ENCODE peak calls at places on chromosomes 11 and 22, in ten cellular contexts. W is endothelial cell; C is glutamatergic neuron; F is A549; J is uterus; H is fibroblast of mammary gland; D is CD8-positive, alpha-beta T cell; P is H9; T is foreskin fibroblast; R is psoas muscle. B is an unnamed sample.

GRCh38 chr11:115699733-115700132 is 195.5 kb upstream of the CADM1 start:
- DNase-seq in W (no peak), C (no peak), F (no peak), J (no peak), H (no peak), D (no peak), P (no peak), T (no peak), R (no peak), B (no peak)

GRCh38 chr11:67177399-67178281 is 58.6 kb downstream of the KDM2A start:
- DNase-seq in W (no peak), C (no peak), F (no peak), J (no peak), H (no peak), D (no peak), P (no peak), T (no peak), R (no peak), B (no peak)

GRCh38 chr11:58003036-58003435 is 20.6 kb upstream of the OR9Q1 start:
- DNase-seq in W (no peak), C (no peak), F (no peak), J (no peak), H (no peak), D (no peak), P (no peak), T (no peak), R (no peak), B (no peak)

GRCh38 chr11:18754308-18754707 is 28.3 kb upstream of the IGSF22 start:
- DNase-seq in W (no peak), C (no peak), F (peak), J (no peak), H (no peak), D (no peak), P (no peak), T (no peak), R (no peak), B (no peak)

GRCh38 chr22:24876700-24877099 is 69.8 kb downstream of the LHFPL7 start:
- DNase-seq in W (no peak), C (no peak), F (no peak), J (no peak), H (no peak), D (no peak), P (no peak), T (no peak), R (no peak), B (no peak)

GRCh38 chr11:3006505-3007260 is 14.6 kb upstream of the NAP1L4 start:
- DNase-seq in W (no peak), C (no peak), F (no peak), J (no peak), H (no peak), D (peak), P (no peak), T (no peak), R (no peak), B (no peak)

GRCh38 chr11:133966924-133967598 is 10.3 kb upstream of the IGSF9B start:
- DNase-seq in W (peak), C (peak), F (peak), J (peak), H (no peak), D (peak), P (peak), T (no peak), R (peak), B (peak)

GRCh38 chr11:121240650-121241299 is 51.8 kb upstream of the SC5D start:
- DNase-seq in W (no peak), C (no peak), F (no peak), J (no peak), H (no peak), D (no peak), P (no peak), T (no peak), R (no peak), B (no peak)

GRCh38 chr11:1209371-1210057 is 13.4 kb upstream of the MUC5B start:
- DNase-seq in W (no peak), C (peak), F (no peak), J (no peak), H (no peak), D (peak), P (peak), T (no peak), R (peak), B (no peak)

GRCh38 chr22:26975381-26975780 is 318.0 kb downstream of the MIAT start:
- DNase-seq in W (no peak), C (no peak), F (no peak), J (no peak), H (no peak), D (no peak), P (no peak), T (no peak), R (no peak), B (no peak)

GRCh38 chr11:99020324-99021225 is at the start of gene CNTN5:
- DNase-seq in W (peak), C (peak), F (peak), J (peak), H (peak), D (no peak), P (peak), T (no peak), R (peak), B (no peak)

GRCh38 chr11:106786251-106786650 is 232.0 kb downstream of the GUCY1A2 start:
- DNase-seq in W (no peak), C (no peak), F (no peak), J (no peak), H (peak), D (no peak), P (no peak), T (no peak), R (no peak), B (no peak)

GRCh38 chr22:35367331-35367886 is 13.5 kb upstream of the HMOX1 start:
- DNase-seq in W (no peak), C (no peak), F (no peak), J (no peak), H (no peak), D (no peak), P (no peak), T (no peak), R (no peak), B (no peak)

DNA sequence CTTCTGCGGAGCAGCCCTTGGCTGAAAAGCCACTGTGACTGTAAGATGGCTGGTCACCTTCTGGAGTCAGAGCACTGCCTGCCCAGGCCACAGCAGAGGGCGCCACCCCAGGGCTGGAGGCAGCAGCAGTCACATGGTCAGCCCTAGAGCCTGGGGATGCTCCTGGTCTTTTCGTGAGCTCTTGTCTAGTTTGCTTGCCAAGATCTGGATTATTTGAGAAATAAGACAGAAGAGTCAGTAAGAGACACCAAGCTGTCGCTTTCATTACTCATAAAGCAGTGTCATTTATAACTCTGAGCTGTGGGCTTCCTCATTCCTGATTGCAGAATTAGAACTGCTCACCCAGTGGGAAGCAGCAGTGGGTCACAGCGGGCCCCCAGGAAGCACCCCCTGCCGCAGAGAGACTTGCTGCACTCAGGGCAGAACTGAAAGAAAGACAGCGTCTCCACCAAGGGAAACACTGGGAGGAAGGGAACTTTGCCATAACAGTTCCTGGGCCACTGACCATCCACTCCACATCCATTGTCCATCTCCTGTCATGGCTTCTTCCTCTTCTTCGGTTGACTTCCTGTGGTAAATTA is 56.7 kb downstream of the PPP6R2 start:
- DNase-seq in W (peak), C (peak), F (peak), J (no peak), H (peak), D (no peak), P (peak), T (peak), R (peak), B (no peak)
- TF ChIP-seq CTCF in W (no peak), C (peak), F (peak), J (no peak), H (peak), D (no peak), P (peak), T (peak), R (peak), B (peak)

GRCh38 chr11:59102259-59102765 is 4.7 kb upstream of the FAM111B start:
- DNase-seq in W (peak), C (peak), F (peak), J (peak), H (peak), D (peak), P (peak), T (peak), R (peak), B (no peak)
- TF ChIP-seq CTCF in W (no peak), C (no peak), F (peak), J (no peak), H (peak), D (no peak), P (peak), T (peak), R (no peak), B (no peak)

DNA sequence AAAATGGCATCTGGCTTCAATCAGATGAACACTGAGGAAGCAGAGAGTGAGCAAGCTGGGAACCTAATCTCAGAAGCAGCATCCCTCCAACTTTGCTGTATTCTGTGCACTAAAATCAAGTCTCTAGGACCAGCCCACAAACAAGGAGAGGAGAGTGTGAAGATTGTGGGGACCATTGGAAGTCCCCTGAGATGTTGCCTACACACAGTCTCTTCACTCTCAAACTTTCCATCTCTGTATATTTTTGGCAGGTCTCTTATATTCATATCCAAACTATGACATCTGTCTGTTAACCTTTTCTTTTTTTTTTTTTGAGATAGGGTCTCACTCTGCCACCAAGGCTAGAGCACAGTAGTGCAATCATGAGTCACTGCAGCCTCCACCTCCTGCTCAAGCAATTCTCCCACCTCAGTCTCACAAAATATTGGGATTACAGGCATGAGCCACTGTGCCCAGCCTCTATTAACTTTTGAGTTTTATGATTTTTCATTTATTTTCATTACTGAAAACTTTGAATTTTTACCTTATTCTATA is 1096.4 kb downstream of the TBC1D22A start:
- DNase-seq in W (no peak), C (no peak), F (no peak), J (no peak), H (no peak), D (no peak), P (no peak), T (no peak), R (no peak), B (no peak)
- TF ChIP-seq CTCF in W (no peak), C (no peak), F (no peak), J (no peak), H (no peak), D (no peak), P (no peak), T (no peak), R (no peak), B (no peak)

DNA sequence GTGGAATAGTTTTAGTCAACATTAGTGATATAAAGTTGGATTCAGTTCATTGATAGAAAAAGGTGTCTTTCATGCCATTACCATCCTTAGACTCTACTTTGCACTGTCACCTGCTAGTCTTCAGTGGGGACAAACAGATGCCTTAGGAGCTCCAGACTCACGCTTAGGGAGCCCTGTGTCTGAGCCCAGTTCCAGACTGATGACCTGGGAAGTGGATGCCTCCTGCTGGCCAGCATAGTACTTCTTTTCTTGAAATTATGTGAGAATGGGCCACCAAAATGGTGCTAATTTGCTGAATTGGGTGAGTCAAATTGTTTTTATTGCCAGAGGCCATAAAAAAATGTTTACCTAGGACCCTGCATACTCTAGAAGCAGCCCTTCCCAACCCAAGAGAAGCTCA is 53.9 kb downstream of the NOX4 start:
- DNase-seq in W (no peak), C (no peak), F (no peak), J (no peak), H (peak), D (no peak), P (peak), T (no peak), R (no peak), B (no peak)
- TF ChIP-seq CTCF in W (no peak), C (no peak), F (no peak), J (no peak), H (peak), D (no peak), P (peak), T (no peak), R (no peak), B (no peak)

GRCh38 chr11:124277809-124278208 is 21.6 kb downstream of the OR8G5 start:
- DNase-seq in W (no peak), C (no peak), F (no peak), J (no peak), H (no peak), D (no peak), P (peak), T (no peak), R (no peak), B (no peak)
- TF ChIP-seq CTCF in W (no peak), C (no peak), F (no peak), J (no peak), H (no peak), D (no peak), P (peak), T (no peak), R (no peak), B (no peak)

GRCh38 chr11:70796601-70797000 is 398.3 kb downstream of the CTTN start:
- DNase-seq in W (no peak), C (no peak), F (no peak), J (no peak), H (no peak), D (no peak), P (peak), T (no peak), R (no peak), B (no peak)
- TF ChIP-seq CTCF in W (peak), C (no peak), F (no peak), J (no peak), H (peak), D (no peak), P (peak), T (no peak), R (no peak), B (no peak)

GRCh38 chr11:30908272-30908671 is 322.1 kb upstream of the MPPED2 start:
- DNase-seq in W (no peak), C (no peak), F (no peak), J (no peak), H (no peak), D (no peak), P (no peak), T (no peak), R (no peak), B (no peak)
- TF ChIP-seq CTCF in W (no peak), C (no peak), F (no peak), J (no peak), H (no peak), D (no peak), P (no peak), T (no peak), R (no peak), B (no peak)

GRCh38 chr22:37726240-37726887 is 29.5 kb downstream of the TRIOBP start:
- DNase-seq in W (no peak), C (no peak), F (no peak), J (no peak), H (peak), D (no peak), P (no peak), T (no peak), R (no peak), B (no peak)
- TF ChIP-seq CTCF in W (no peak), C (no peak), F (no peak), J (no peak), H (peak), D (no peak), P (no peak), T (peak), R (no peak), B (peak)